ENCODE peak calls at places on chromosomes 6 and 20, in four cellular contexts. H, Z, R and W are unnamed samples.

GRCh38 chr6:108179741-108180140 is 13.9 kb downstream of the NR2E1 start:
- DNase-seq in H (no peak), Z (no peak), R (no peak), W (no peak)

GRCh38 chr6:91304506-91304905 is 717.6 kb upstream of the MAP3K7 start:
- DNase-seq in H (no peak), Z (no peak), R (no peak), W (no peak)

GRCh38 chr20:43925786-43926185 is 11.1 kb downstream of the TOX2 start:
- DNase-seq in H (no peak), Z (no peak), R (no peak), W (no peak)

GRCh38 chr6:68196645-68197044 is 438.4 kb upstream of the ADGRB3 start:
- DNase-seq in H (no peak), Z (peak), R (peak), W (peak)

GRCh38 chr6:128179890-128180440 is 279.1 kb upstream of the THEMIS start:
- DNase-seq in H (no peak), Z (no peak), R (no peak), W (no peak)

GRCh38 chr6:88499845-88500699 is 333.9 kb upstream of the CNR1 start:
- DNase-seq in H (no peak), Z (no peak), R (no peak), W (no peak)

GRCh38 chr6:82775361-82775760 is 290.3 kb downstream of the UBE3D start:
- DNase-seq in H (no peak), Z (no peak), R (no peak), W (no peak)

GRCh38 chr6:117389227-117390057 is 36.3 kb downstream of the ROS1 start:
- DNase-seq in H (no peak), Z (no peak), R (peak), W (peak)

GRCh38 chr20:689348-689747 is 13.7 kb upstream of the SCRT2 start:
- DNase-seq in H (no peak), Z (no peak), R (no peak), W (no peak)

GRCh38 chr20:61448396-61448795 is 196.3 kb downstream of the CDH4 start:
- DNase-seq in H (no peak), Z (no peak), R (no peak), W (no peak)

GRCh38 chr6:89297695-89298351 is 17.3 kb downstream of the GABRR2 start:
- DNase-seq in H (no peak), Z (peak), R (peak), W (peak)

GRCh38 chr20:17281478-17281877 is 54.6 kb downstream of the PCSK2 start:
- DNase-seq in H (no peak), Z (peak), R (peak), W (peak)

GRCh38 chr20:10805764-10806163 is 132.0 kb upstream of the JAG1 start:
- DNase-seq in H (no peak), Z (no peak), R (no peak), W (no peak)

GRCh38 chr6:71289039-71289801 is 609 bp downstream of the OGFRL1 start:
- DNase-seq in H (no peak), Z (no peak), R (no peak), W (no peak)

GRCh38 chr6:42200035-42200434 is 5.3 kb upstream of the GUCA1B start:
- DNase-seq in H (no peak), Z (no peak), R (peak), W (no peak)

GRCh38 chr20:43681468-43681942 is 14.6 kb downstream of the MYBL2 start:
- DNase-seq in H (no peak), Z (no peak), R (no peak), W (no peak)

GRCh38 chr6:159693894-159694545 is 979 bp upstream of the SOD2 start:
- DNase-seq in H (no peak), Z (peak), R (peak), W (no peak)

GRCh38 chr20:33835773-33836172 is 24.6 kb downstream of the CHMP4B start:
- DNase-seq in H (no peak), Z (no peak), R (no peak), W (no peak)

GRCh38 chr6:16769131-16769985 is 8.1 kb upstream of the ATXN1 start:
- DNase-seq in H (no peak), Z (peak), R (peak), W (peak)

GRCh38 chr20:24235224-24235735 is 234.1 kb upstream of the SYNDIG1 start:
- DNase-seq in H (no peak), Z (no peak), R (no peak), W (no peak)

GRCh38 chr20:43731469-43731868 is 4.7 kb upstream of the GTSF1L start:
- DNase-seq in H (no peak), Z (peak), R (no peak), W (no peak)

GRCh38 chr6:163705923-163706322 is 291.4 kb downstream of the QKI start:
- DNase-seq in H (no peak), Z (no peak), R (no peak), W (no peak)

GRCh38 chr20:35314460-35315198 is 22.4 kb upstream of the FAM83C start:
- DNase-seq in H (no peak), Z (no peak), R (no peak), W (no peak)

GRCh38 chr6:169158182-169158573 is 95.5 kb downstream of the THBS2 start:
- DNase-seq in H (no peak), Z (peak), R (no peak), W (no peak)

DNA sequence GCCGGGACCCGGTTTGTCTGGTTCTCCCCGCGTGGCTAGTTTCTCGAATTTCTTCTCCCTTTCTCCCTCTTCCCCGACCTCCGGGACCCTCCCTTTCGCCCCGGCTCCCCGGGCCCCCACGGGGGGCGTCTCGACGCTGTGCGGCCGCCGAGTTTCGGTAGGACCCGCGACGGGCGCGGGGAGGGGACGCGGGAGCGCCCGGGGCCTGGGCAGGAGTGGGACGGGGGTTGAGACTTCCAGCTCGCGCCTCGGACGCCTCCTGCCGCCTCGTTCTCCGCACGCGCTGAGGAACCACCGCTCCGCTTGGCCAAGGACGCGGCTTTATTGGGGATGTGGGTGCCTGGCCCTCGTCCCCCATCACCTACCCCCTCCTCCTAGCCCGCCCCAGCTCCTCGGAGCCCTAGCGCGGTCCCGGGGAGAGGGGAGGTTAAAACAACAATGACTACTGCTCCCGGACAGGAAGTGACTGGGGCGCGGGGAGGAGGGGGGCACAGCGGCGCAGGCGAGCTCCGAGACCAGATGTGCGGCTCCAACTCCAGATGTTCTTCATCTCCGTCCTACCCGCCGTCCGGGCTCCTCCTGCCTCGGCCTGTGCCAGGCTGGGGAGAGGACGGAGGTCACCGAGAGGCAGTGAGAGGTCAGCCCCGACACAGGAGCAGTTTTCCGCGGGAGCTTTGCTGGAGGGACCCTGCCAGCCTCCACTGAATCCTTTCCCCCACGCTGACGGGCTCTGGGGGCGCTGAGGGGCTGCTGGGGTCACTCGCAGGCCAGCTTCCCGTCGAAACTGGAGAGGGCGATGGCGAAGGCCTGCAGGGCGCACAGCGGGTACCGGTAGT is 910 bp upstream of the TEAD3 start:
- DNase-seq in H (no peak), Z (peak), R (peak), W (peak)
- TF ChIP-seq KDM1A in H (no peak), Z (no peak), R (no peak), W (no peak)

DNA sequence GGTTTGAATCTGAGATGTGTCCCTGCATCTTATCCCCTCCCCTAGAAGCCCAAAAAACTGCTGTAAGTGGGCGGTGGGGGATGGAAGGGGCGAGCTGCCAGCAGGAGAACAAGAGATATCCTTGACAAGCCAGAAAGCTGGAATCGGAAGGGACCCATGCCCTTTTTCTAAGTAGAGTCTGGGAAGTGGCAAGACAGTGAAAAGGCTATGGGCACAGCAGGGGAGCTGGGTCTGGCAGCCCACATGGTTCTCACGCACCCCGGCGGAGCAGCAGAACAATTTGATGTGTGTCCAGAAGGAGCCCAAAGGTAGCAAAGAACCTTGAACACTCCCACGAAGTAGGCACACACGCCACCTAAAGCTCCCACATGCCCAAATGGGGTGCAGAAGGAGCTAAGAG is 38.6 kb downstream of the PCNA start:
- DNase-seq in H (no peak), Z (no peak), R (no peak), W (no peak)
- TF ChIP-seq MAFK in H (no peak), Z (no peak), R (no peak), W (no peak)

GRCh38 chr6:144718431-144718830 is 433.3 kb downstream of the UTRN start:
- DNase-seq in H (no peak), Z (no peak), R (no peak), W (no peak)

GRCh38 chr6:144710207-144710606 is 425.1 kb downstream of the UTRN start:
- DNase-seq in H (no peak), Z (no peak), R (no peak), W (peak)

GRCh38 chr6:144712541-144712940 is 427.4 kb downstream of the UTRN start:
- DNase-seq in H (no peak), Z (no peak), R (no peak), W (no peak)

GRCh38 chr6:144714031-144714732 is 429.0 kb downstream of the UTRN start:
- DNase-seq in H (no peak), Z (no peak), R (no peak), W (no peak)

GRCh38 chr6:144715344-144715743 is 430.2 kb downstream of the UTRN start:
- DNase-seq in H (no peak), Z (no peak), R (no peak), W (no peak)
- H3K4me2 ChIP-seq in H (no peak), Z (no peak), R (no peak), W (no peak)

GRCh38 chr20:38290829-38291581 is 13.0 kb upstream of the BPI start:
- DNase-seq in H (peak), Z (peak), R (peak), W (peak)
- TF ChIP-seq KDM1A in H (no peak), Z (no peak), R (peak), W (no peak)

DNA sequence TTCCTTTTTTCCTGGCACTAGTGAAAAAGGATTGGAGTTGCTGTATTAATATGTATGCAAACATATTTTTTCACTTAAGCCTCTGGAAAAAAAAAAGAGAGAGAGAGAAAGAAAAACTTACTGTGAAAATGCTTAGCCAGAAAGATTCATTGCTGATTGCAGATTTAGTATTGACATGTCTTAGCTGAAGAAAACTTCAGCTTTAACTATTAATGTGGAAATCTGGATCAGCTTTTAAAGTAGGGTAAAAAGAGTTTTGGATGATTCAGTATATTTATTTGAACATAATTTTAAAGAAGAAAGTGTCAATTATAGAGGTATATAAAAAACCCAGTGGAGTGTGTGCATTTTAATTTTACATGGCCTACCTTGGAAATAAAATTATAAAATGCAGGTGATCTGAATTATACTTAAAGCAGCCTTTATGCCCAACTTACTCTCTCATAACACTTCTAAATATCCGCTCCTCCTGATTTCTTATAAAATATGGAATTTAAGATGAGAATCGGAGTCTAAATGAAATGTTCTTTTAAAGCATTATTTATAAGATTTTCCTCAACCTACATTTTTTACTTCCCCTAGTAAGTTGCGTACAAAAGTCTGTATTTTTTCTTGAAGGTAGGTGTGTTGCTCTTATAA is 3.6 kb downstream of the CITED2 start:
- DNase-seq in H (no peak), Z (no peak), R (no peak), W (no peak)
- TF ChIP-seq MAFK in H (no peak), Z (no peak), R (no peak), W (no peak)

GRCh38 chr20:51423810-51424209 is 118.7 kb downstream of the NFATC2 start:
- DNase-seq in H (peak), Z (no peak), R (no peak), W (no peak)
- H3K4me2 ChIP-seq in H (peak), Z (no peak), R (no peak), W (no peak)

DNA sequence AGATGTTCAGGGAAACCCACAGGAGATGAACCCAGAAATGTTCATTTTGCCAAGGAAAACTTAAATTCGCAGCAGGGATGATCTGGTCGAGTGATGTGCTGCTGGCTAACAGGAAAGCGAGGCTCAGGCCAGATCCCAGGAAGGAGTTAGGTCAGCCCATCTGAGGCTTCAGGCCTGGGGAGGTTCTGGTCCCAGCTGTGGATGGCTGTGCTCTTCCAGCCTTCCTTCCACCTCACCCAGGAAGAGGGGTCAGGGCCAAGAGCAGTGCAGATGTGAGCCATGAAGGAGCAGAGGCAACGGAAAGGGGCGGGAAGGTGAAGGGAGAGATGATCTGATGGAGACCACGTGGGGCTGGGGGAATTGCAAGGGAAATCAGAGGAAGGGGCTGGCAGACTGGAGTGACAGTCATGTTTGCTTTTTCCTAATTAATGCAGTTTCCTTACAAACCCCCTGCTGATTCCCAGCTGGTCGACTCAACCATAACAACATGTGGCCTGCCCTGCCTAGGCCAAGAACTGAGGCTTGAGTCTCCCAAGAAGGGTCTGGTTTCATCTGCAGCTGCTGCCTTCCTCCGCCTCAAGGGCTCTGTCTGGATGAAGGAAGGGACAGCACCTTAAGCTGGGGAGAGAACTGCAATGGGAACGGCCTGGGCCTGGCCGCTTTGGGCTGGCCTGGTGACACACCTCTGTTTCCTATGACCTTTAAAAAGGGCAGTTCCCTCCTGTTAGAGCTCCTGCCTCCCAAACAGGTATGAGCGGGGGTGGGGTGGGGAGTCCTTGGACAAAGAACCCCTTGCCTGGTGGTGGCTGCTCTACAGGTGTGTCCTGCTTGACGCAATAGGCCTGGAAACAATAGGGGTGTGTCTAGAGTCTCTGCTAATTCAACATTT is 7.7 kb upstream of the MRPS18A start:
- DNase-seq in H (no peak), Z (no peak), R (no peak), W (no peak)
- TF ChIP-seq KDM1A in H (no peak), Z (no peak), R (no peak), W (no peak)

DNA sequence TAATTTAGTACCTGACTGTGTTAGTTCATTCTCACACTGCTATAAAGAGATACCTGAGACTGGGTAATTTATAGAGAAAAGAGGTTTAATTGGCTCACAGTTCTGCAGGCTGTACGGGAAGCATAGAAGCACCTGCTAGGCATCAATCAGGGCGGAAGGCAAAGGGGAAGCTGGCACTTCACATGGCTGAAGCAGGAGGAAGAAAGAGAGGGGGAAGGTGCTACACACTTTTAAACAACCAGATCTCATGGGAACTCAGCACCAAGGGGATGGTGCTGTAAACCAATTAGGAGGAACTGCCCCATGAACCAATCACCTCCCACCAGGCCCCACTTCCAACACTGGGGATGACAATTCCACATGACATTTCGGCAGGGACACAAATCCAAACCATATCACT is 24.2 kb downstream of the SHLD1 start:
- DNase-seq in H (no peak), Z (no peak), R (no peak), W (no peak)
- TF ChIP-seq MAFK in H (no peak), Z (no peak), R (no peak), W (no peak)